ENCODE peak calls at places on chromosomes 4 and X, in seven cellular contexts. M is mesendoderm, O is neuronal stem cell, B is PC-3, J is GM23248, F is IMR-90, X is astrocyte. Y is an unnamed sample. For H3K4me1, the result is how much of the 10 kb centered on the place peaks cover.

GRCh38 chr4:100175853-100176252 is 14.4 kb downstream of the DDIT4L start:
- DNase-seq in M (no peak), J (no peak), O (no peak), B (no peak), X (no peak), F (no peak), Y (no peak)

GRCh38 chr4:152458801-152459302 is 77.0 kb downstream of the FBXW7 start:
- DNase-seq in B (no peak), M (no peak), O (no peak), J (peak), F (peak), X (peak), Y (no peak)

GRCh38 chrX:109440475-109440874 is 41.4 kb downstream of the GUCY2F start:
- DNase-seq in J (no peak), O (no peak), B (no peak), X (no peak), F (no peak), M (no peak), Y (no peak)

GRCh38 chrX:135003876-135004623 is 13.3 kb downstream of the SMIM10 start:
- DNase-seq in B (peak), F (peak), M (peak), J (peak), O (peak), X (peak), Y (peak)

GRCh38 chr4:146916479-146917076 is 29.1 kb downstream of the TTC29 start:
- DNase-seq in B (peak), X (peak), O (peak), F (peak), M (peak), J (peak), Y (peak)

GRCh38 chr4:62490635-62491034 is 1290.5 kb downstream of the ADGRL3 start:
- DNase-seq in M (no peak), J (no peak), F (no peak), B (peak), X (no peak), O (no peak), Y (no peak)

GRCh38 chr4:169115897-169116254 is 105.8 kb upstream of the CBR4 start:
- DNase-seq in X (peak), F (peak), O (no peak), J (peak), M (peak), B (peak), Y (no peak)

GRCh38 chrX:129659861-129660260 is 5.1 kb upstream of the APLN start:
- DNase-seq in F (no peak), X (no peak), J (no peak), M (no peak), B (no peak), O (no peak), Y (no peak)

GRCh38 chrX:97672608-97673007 is 788.9 kb downstream of the RPA4 start:
- DNase-seq in J (no peak), X (no peak), F (no peak), B (no peak), O (no peak), M (no peak), Y (no peak)

GRCh38 chrX:115898382-115899001 is 272.1 kb upstream of the AGTR2 start:
- DNase-seq in M (peak), B (peak), F (peak), X (no peak), O (no peak), J (no peak), Y (peak)

GRCh38 chr4:46073778-46074177 is 50.1 kb downstream of the GABRG1 start:
- DNase-seq in B (no peak), O (no peak), J (no peak), F (no peak), X (no peak), M (no peak), Y (no peak)

GRCh38 chr4:91257721-91258120 is 1046.0 kb upstream of the GRID2 start:
- DNase-seq in O (no peak), J (no peak), X (no peak), F (no peak), B (no peak), M (no peak), Y (no peak)

GRCh38 chrX:131792356-131792749 is 230.7 kb upstream of the STK26 start:
- DNase-seq in B (peak), F (peak), J (no peak), O (no peak), M (peak), X (peak), Y (no peak)

GRCh38 chrX:131792789-131793462 is 230.2 kb upstream of the STK26 start:
- DNase-seq in J (peak), B (peak), X (peak), O (no peak), F (peak), M (peak), Y (no peak)

GRCh38 chrX:131795442-131796229 is 227.5 kb upstream of the STK26 start:
- DNase-seq in O (no peak), B (no peak), J (no peak), M (no peak), X (no peak), F (no peak), Y (no peak)

GRCh38 chrX:131789664-131790063 is 233.4 kb upstream of the STK26 start:
- DNase-seq in J (no peak), F (no peak), O (no peak), M (no peak), X (no peak), B (no peak), Y (no peak)

GRCh38 chrX:131791608-131792355 is 231.3 kb upstream of the STK26 start:
- DNase-seq in J (no peak), M (no peak), B (no peak), O (no peak), F (peak), X (no peak), Y (no peak)
- H3K9ac ChIP-seq in J (no peak), M (no peak), B (no peak), O (no peak), F (no peak), X (no peak), Y (no peak)

GRCh38 chr4:1245481-1246051 is 3.4 kb downstream of the CTBP1 start:
- DNase-seq in X (no peak), O (no peak), F (no peak), J (no peak), B (no peak), M (no peak), Y (no peak)
- H3K4me1 ChIP-seq in X (under half), O (under half), F (under half), J (under half), B (under half), M (under half), Y (under half)

GRCh38 chr4:161583549-161583948 is 580.3 kb downstream of the FSTL5 start:
- DNase-seq in X (no peak), B (no peak), O (no peak), M (no peak), J (no peak), F (no peak), Y (no peak)

GRCh38 chr4:161581262-161581661 is 582.5 kb downstream of the FSTL5 start:
- DNase-seq in F (no peak), O (no peak), M (no peak), J (peak), X (peak), B (no peak), Y (no peak)

GRCh38 chr4:161573836-161574235 is 590.0 kb downstream of the FSTL5 start:
- DNase-seq in F (no peak), J (no peak), X (peak), B (peak), M (peak), O (no peak), Y (no peak)

GRCh38 chr4:161577604-161578301 is 586.0 kb downstream of the FSTL5 start:
- DNase-seq in O (no peak), X (peak), M (peak), J (peak), F (peak), B (peak), Y (no peak)
- H3K9ac ChIP-seq in O (no peak), X (no peak), M (no peak), J (no peak), F (no peak), B (no peak), Y (no peak)

GRCh38 chr4:5716391-5716790 is 5.4 kb downstream of the EVC start:
- DNase-seq in X (no peak), F (no peak), O (no peak), B (no peak), M (peak), J (no peak), Y (no peak)

GRCh38 chr4:5717449-5718158 is 6.6 kb downstream of the EVC start:
- DNase-seq in X (no peak), M (no peak), J (no peak), F (no peak), O (no peak), B (no peak), Y (no peak)

GRCh38 chr4:5713861-5714260 is 2.9 kb downstream of the EVC start:
- DNase-seq in F (no peak), X (no peak), B (no peak), J (no peak), O (no peak), M (no peak), Y (no peak)

GRCh38 chr4:5712931-5713330 is 1.9 kb downstream of the EVC start:
- DNase-seq in M (no peak), B (no peak), J (peak), F (no peak), O (no peak), X (no peak), Y (no peak)

GRCh38 chr4:5715357-5715756 is 4.4 kb downstream of the EVC start:
- DNase-seq in M (no peak), B (no peak), O (no peak), J (no peak), F (no peak), X (no peak), Y (no peak)
- H3K4me1 ChIP-seq in M (under half), B (under half), O (under half), J (under half), F (under half), X (under half), Y (under half)

GRCh38 chrX:37690123-37690522 is 4.5 kb downstream of the XK start:
- DNase-seq in X (no peak), M (no peak), F (no peak), B (no peak), O (no peak), J (no peak), Y (no peak)
- H3K9ac ChIP-seq in X (no peak), M (no peak), F (no peak), B (no peak), O (no peak), J (no peak), Y (no peak)

DNA sequence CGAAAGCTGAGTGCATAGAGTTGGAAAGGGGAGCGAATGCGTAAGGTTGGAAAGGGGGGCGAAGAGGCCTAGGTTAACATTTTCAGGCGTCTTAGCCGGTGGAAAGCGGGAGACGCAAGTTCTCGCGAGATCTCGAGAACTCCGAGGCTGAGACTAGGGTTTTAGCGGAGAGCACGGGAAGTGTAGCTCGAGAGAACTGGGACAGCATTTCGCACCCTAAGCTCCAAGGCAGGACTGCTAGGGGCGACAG is 293 bp upstream of the DDX3X start:
- DNase-seq in O (peak), J (peak), X (peak), F (peak), B (peak), M (peak), Y (peak)
- H3K4me1 ChIP-seq in O (under half), J (under half), X (under half), F (under half), B (under half), M (under half), Y (under half)